ENCODE peak calls at places on chromosomes 12 and 14, in five cellular contexts. One of them, this sample, is unnamed.

GRCh38 chr12:104710940-104711725 is 247.0 kb downstream of the SLC41A2 start:
- DNase-seq in glutamatergic neuron: no peak
- DNase-seq in IMR-90: peak; percentile 76
- DNase-seq in AG04450: peak; percentile 34
- DNase-seq in fibroblast of mammary gland: peak; percentile 92
- DNase-seq in this sample: no peak

GRCh38 chr14:33061667-33062325 is 123.1 kb downstream of the NPAS3 start:
- DNase-seq in glutamatergic neuron: no peak
- DNase-seq in IMR-90: no peak
- DNase-seq in AG04450: no peak
- DNase-seq in fibroblast of mammary gland: no peak
- DNase-seq in this sample: no peak

GRCh38 chr12:47190905-47191304 is 111.1 kb upstream of the AMIGO2 start:
- DNase-seq in glutamatergic neuron: no peak
- DNase-seq in IMR-90: no peak
- DNase-seq in AG04450: no peak
- DNase-seq in fibroblast of mammary gland: no peak
- DNase-seq in this sample: no peak

GRCh38 chr12:6855322-6855721 is 3.4 kb downstream of the USP5 start:
- DNase-seq in glutamatergic neuron: no peak
- DNase-seq in IMR-90: no peak
- DNase-seq in AG04450: no peak
- DNase-seq in fibroblast of mammary gland: no peak
- DNase-seq in this sample: no peak

GRCh38 chr14:37232907-37233481 is 35.3 kb downstream of the MIPOL1 start:
- DNase-seq in glutamatergic neuron: no peak
- DNase-seq in IMR-90: peak; percentile 69
- DNase-seq in AG04450: peak; percentile 20
- DNase-seq in fibroblast of mammary gland: peak; percentile 75
- DNase-seq in this sample: no peak

GRCh38 chr12:48875944-48876520 is 10.4 kb upstream of the RND1 start:
- DNase-seq in glutamatergic neuron: no peak
- DNase-seq in IMR-90: no peak
- DNase-seq in AG04450: no peak
- DNase-seq in fibroblast of mammary gland: peak; percentile 22
- DNase-seq in this sample: no peak

GRCh38 chr12:127675936-127676335 is 591.0 kb upstream of the TMEM132C start:
- DNase-seq in glutamatergic neuron: no peak
- DNase-seq in IMR-90: no peak
- DNase-seq in AG04450: no peak
- DNase-seq in fibroblast of mammary gland: no peak
- DNase-seq in this sample: no peak

GRCh38 chr12:62282375-62282774 is 22.2 kb downstream of the USP15 start:
- DNase-seq in glutamatergic neuron: no peak
- DNase-seq in IMR-90: no peak
- DNase-seq in AG04450: no peak
- DNase-seq in fibroblast of mammary gland: no peak
- DNase-seq in this sample: no peak

GRCh38 chr12:62879691-62880090 is 55.3 kb downstream of the PPM1H start:
- DNase-seq in glutamatergic neuron: no peak
- DNase-seq in IMR-90: no peak
- DNase-seq in AG04450: no peak
- DNase-seq in fibroblast of mammary gland: no peak
- DNase-seq in this sample: no peak

GRCh38 chr14:30799933-30800332 is 74.4 kb upstream of the COCH start:
- DNase-seq in glutamatergic neuron: no peak
- DNase-seq in IMR-90: no peak
- DNase-seq in AG04450: no peak
- DNase-seq in fibroblast of mammary gland: no peak
- DNase-seq in this sample: no peak

GRCh38 chr14:20642182-20642581 is 691 bp upstream of the OR6S1 start:
- DNase-seq in glutamatergic neuron: no peak
- DNase-seq in IMR-90: no peak
- DNase-seq in AG04450: no peak
- DNase-seq in fibroblast of mammary gland: no peak
- DNase-seq in this sample: no peak

GRCh38 chr14:23269193-23269592 is 16.7 kb downstream of the HOMEZ start:
- DNase-seq in glutamatergic neuron: no peak
- DNase-seq in IMR-90: no peak
- DNase-seq in AG04450: no peak
- DNase-seq in fibroblast of mammary gland: no peak
- DNase-seq in this sample: no peak

GRCh38 chr14:30034049-30034635 is 106.5 kb upstream of the PRKD1 start:
- DNase-seq in glutamatergic neuron: no peak
- DNase-seq in IMR-90: peak; percentile 17
- DNase-seq in AG04450: no peak
- DNase-seq in fibroblast of mammary gland: peak; percentile 63
- DNase-seq in this sample: no peak

GRCh38 chr14:38389666-38390065 is 133.8 kb upstream of the CLEC14A start:
- DNase-seq in glutamatergic neuron: no peak
- DNase-seq in IMR-90: peak; percentile 63
- DNase-seq in AG04450: no peak
- DNase-seq in fibroblast of mammary gland: peak; percentile 85
- DNase-seq in this sample: no peak

GRCh38 chr12:83933615-83934014 is 979.0 kb downstream of the SLC6A15 start:
- DNase-seq in glutamatergic neuron: no peak
- DNase-seq in IMR-90: no peak
- DNase-seq in AG04450: no peak
- DNase-seq in fibroblast of mammary gland: no peak
- DNase-seq in this sample: no peak

GRCh38 chr12:104583311-104583710 is 126.6 kb downstream of the CHST11 start:
- DNase-seq in glutamatergic neuron: no peak
- DNase-seq in IMR-90: no peak
- DNase-seq in AG04450: no peak
- DNase-seq in fibroblast of mammary gland: no peak
- DNase-seq in this sample: no peak

GRCh38 chr12:116887897-116888296 is 6.7 kb upstream of the HRK start:
- DNase-seq in glutamatergic neuron: no peak
- DNase-seq in IMR-90: no peak
- DNase-seq in AG04450: no peak
- DNase-seq in fibroblast of mammary gland: no peak
- DNase-seq in this sample: no peak

GRCh38 chr12:131422185-131422515 is 288.7 kb upstream of the SFSWAP start:
- DNase-seq in glutamatergic neuron: no peak
- DNase-seq in IMR-90: no peak
- DNase-seq in AG04450: no peak
- DNase-seq in fibroblast of mammary gland: no peak
- DNase-seq in this sample: no peak

GRCh38 chr14:59221558-59221957 is 33.1 kb downstream of the DAAM1 start:
- DNase-seq in glutamatergic neuron: no peak
- DNase-seq in IMR-90: peak; percentile 15
- DNase-seq in AG04450: no peak
- DNase-seq in fibroblast of mammary gland: peak; percentile 14
- DNase-seq in this sample: no peak

GRCh38 chr12:132362966-132363660 is 33.7 kb upstream of the GALNT9 start:
- DNase-seq in glutamatergic neuron: peak; percentile 24
- DNase-seq in IMR-90: no peak
- DNase-seq in AG04450: no peak
- DNase-seq in fibroblast of mammary gland: no peak
- DNase-seq in this sample: peak; percentile 66

GRCh38 chr14:99186956-99187690 is 84.9 kb downstream of the BCL11B start:
- DNase-seq in glutamatergic neuron: no peak
- DNase-seq in IMR-90: no peak
- DNase-seq in AG04450: no peak
- DNase-seq in fibroblast of mammary gland: no peak
- DNase-seq in this sample: no peak

GRCh38 chr12:89073027-89073398 is 279.3 kb downstream of the DUSP6 start:
- DNase-seq in glutamatergic neuron: no peak
- DNase-seq in IMR-90: peak; percentile 96
- DNase-seq in AG04450: peak; percentile 65
- DNase-seq in fibroblast of mammary gland: peak; percentile 91
- DNase-seq in this sample: no peak

GRCh38 chr14:90747909-90748308 is 68.3 kb downstream of the TTC7B start:
- DNase-seq in glutamatergic neuron: no peak
- DNase-seq in IMR-90: no peak
- DNase-seq in AG04450: no peak
- DNase-seq in fibroblast of mammary gland: no peak
- DNase-seq in this sample: no peak

GRCh38 chr14:105475269-105475915 is 771 bp downstream of the CRIP2 start:
- DNase-seq in glutamatergic neuron: no peak
- DNase-seq in IMR-90: peak; percentile 9
- DNase-seq in AG04450: no peak
- DNase-seq in fibroblast of mammary gland: peak; percentile 26
- DNase-seq in this sample: no peak

GRCh38 chr12:4216542-4216927 is 57.0 kb upstream of the CCND2 start:
- DNase-seq in glutamatergic neuron: no peak
- DNase-seq in IMR-90: no peak
- DNase-seq in AG04450: no peak
- DNase-seq in fibroblast of mammary gland: no peak
- DNase-seq in this sample: no peak

GRCh38 chr12:4069046-4070010 is 196.1 kb upstream of the PARP11 start:
- DNase-seq in glutamatergic neuron: no peak
- DNase-seq in IMR-90: no peak
- DNase-seq in AG04450: no peak
- DNase-seq in fibroblast of mammary gland: peak; percentile 2
- DNase-seq in this sample: no peak

GRCh38 chr14:24513009-24513408 is 4.9 kb upstream of the CMA1 start:
- DNase-seq in glutamatergic neuron: no peak
- DNase-seq in IMR-90: no peak
- DNase-seq in AG04450: no peak
- DNase-seq in fibroblast of mammary gland: no peak
- DNase-seq in this sample: no peak

GRCh38 chr14:105859717-105860614 is 333.6 kb downstream of the TMEM121 start:
- DNase-seq in glutamatergic neuron: no peak
- DNase-seq in IMR-90: no peak
- DNase-seq in AG04450: no peak
- DNase-seq in fibroblast of mammary gland: no peak
- DNase-seq in this sample: peak; percentile 54

GRCh38 chr14:86934196-86934595 is 1058.8 kb downstream of the GALC start:
- DNase-seq in glutamatergic neuron: no peak
- DNase-seq in IMR-90: no peak
- DNase-seq in AG04450: no peak
- DNase-seq in fibroblast of mammary gland: no peak
- DNase-seq in this sample: no peak

DNA sequence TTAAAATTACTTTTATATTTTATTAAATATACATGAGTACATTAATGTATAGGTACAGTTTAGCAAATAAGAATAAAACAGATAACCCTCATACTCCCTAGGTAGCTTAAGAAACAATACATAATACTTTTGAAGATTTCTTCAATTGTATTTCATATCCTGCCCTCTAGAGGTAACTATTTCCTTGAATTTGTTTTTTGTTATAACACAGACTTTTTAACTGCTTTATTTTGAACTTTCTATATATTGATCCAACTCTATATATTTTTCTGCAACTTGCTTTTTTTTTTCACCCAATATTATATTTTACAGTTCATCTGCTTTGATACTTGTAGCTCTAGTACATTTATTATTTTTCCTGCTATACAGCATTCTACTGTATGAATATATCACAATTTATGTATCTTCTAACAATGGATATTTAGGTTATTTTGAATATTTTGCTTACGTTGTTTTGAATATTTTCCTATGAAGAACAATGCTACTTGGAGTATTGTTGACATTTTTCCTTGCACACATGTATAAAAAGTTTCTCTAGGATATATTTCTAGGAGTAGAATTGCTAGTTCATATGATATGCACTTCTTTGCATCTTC is 72.8 kb upstream of the ABCD2 start:
- DNase-seq in glutamatergic neuron: no peak
- DNase-seq in IMR-90: no peak
- DNase-seq in AG04450: no peak
- DNase-seq in fibroblast of mammary gland: peak; percentile 31
- DNase-seq in this sample: no peak
- TF ChIP-seq CTCF in glutamatergic neuron: peak; percentile 33
- TF ChIP-seq CTCF in IMR-90: peak; percentile 17
- TF ChIP-seq CTCF in AG04450: no peak
- TF ChIP-seq CTCF in fibroblast of mammary gland: peak; percentile 31
- TF ChIP-seq CTCF in this sample: peak; percentile 86

DNA sequence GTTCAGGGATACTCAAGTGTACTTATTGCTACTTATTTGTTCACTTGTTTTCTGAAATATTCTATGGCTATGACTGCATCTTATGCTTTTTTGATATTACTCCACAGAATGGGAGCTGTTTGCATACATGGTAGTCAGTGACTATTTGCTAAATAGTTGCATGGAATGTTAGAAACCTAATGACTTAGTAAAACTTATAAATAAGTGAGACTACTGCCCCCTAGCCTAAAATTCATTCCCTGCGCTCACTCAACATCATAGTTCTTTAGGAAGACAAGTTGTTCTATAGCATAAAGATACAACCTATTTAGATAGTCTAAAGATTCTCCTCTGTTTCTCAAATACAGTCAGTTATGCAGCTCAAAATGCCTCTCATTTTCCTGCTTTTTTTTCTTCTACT is 305.5 kb downstream of the CEP128 start:
- DNase-seq in glutamatergic neuron: no peak
- DNase-seq in IMR-90: peak; percentile 17
- DNase-seq in AG04450: no peak
- DNase-seq in fibroblast of mammary gland: peak; percentile 16
- DNase-seq in this sample: no peak
- TF ChIP-seq CTCF in glutamatergic neuron: no peak
- TF ChIP-seq CTCF in IMR-90: no peak
- TF ChIP-seq CTCF in AG04450: peak; percentile 35
- TF ChIP-seq CTCF in fibroblast of mammary gland: peak; percentile 30
- TF ChIP-seq CTCF in this sample: peak; percentile 73

DNA sequence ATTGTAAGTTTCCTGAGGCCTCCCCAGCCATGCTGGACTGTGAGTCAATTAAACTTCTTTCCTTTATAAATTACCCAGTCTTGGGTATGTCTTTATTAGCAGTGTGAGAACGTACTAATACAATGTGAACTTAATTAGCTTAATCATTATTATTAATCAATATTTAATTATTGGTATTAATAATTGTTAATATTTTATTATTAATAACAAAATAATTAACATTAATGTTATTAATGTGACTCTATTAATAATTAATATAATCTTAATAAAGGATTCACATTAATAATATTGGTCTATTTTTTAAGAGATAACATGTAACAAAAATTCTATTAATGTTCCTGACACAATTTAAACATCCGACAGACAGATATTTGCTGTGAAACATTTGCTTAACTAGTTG is 164.9 kb upstream of the ATF7IP start:
- DNase-seq in glutamatergic neuron: no peak
- DNase-seq in IMR-90: no peak
- DNase-seq in AG04450: no peak
- DNase-seq in fibroblast of mammary gland: no peak
- DNase-seq in this sample: no peak
- TF ChIP-seq CTCF in glutamatergic neuron: no peak
- TF ChIP-seq CTCF in IMR-90: no peak
- TF ChIP-seq CTCF in AG04450: no peak
- TF ChIP-seq CTCF in fibroblast of mammary gland: no peak
- TF ChIP-seq CTCF in this sample: no peak

DNA sequence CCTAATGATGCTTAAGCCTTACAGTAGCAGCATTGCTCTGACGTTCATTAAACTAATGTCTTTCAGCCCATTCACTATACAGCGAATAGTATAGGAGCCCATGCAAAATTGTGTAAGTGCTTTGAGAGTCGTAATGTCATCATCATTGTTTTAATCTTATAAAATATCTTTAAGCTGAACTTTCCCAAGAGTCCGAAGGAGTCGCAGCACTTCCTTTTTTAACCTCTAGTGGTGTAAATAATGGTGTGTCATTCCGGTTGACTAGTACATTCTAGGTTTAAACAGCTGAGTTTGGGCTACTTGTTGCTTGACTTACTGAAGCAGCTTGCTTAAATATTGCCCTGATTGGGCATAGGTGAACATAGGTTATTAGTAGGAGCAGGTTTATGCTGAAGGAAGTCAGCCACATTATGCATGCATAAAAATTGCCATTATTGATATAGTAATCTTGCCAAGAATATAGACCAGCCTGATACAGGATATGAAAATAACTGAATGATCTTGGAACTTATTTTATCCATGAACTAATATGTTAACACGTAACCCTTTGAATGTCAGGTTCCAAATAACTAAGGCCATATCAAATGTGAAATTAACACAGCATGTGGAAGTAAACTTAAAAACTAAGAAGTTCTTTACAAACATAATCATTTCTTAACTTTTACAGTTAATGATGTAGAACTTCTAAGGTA is 2.6 kb downstream of the WNK1 start:
- DNase-seq in glutamatergic neuron: no peak
- DNase-seq in IMR-90: peak; percentile 81
- DNase-seq in AG04450: peak; percentile 24
- DNase-seq in fibroblast of mammary gland: peak; percentile 81
- DNase-seq in this sample: no peak
- TF ChIP-seq CTCF in glutamatergic neuron: peak; percentile 45
- TF ChIP-seq CTCF in IMR-90: peak; percentile 54
- TF ChIP-seq CTCF in AG04450: peak; percentile 62
- TF ChIP-seq CTCF in fibroblast of mammary gland: peak; percentile 49
- TF ChIP-seq CTCF in this sample: peak; percentile 76

This sample was measured in chondrocyte.